ENCODE peak calls at places on chromosomes 3 and 15, in four cellular contexts. F, N, T and X are unnamed samples. For H3K36me3, the result is how much of the 10 kb centered on the place peaks cover.

GRCh38 chr3:58962040-58962651 is 87.7 kb downstream of the CFAP20DC start:
- DNase-seq in F (peak), N (no peak), T (no peak), X (no peak)

GRCh38 chr3:14540209-14540575 is at the start of gene GRIP2:
- DNase-seq in F (no peak), N (no peak), T (no peak), X (no peak)

GRCh38 chr3:24519368-24520100 is 24.9 kb upstream of the THRB start:
- DNase-seq in F (no peak), N (peak), T (peak), X (no peak)

GRCh38 chr3:151412989-151413388 is 28.4 kb upstream of the P2RY12 start:
- DNase-seq in F (no peak), N (no peak), T (no peak), X (peak)

GRCh38 chr3:125006190-125006855 is 49.5 kb downstream of the HEG1 start:
- DNase-seq in F (no peak), N (no peak), T (no peak), X (no peak)

GRCh38 chr15:38129531-38130199 is 123.0 kb upstream of the SPRED1 start:
- DNase-seq in F (peak), N (peak), T (peak), X (no peak)

GRCh38 chr15:53611145-53611920 is 148.1 kb downstream of the WDR72 start:
- DNase-seq in F (no peak), N (no peak), T (no peak), X (no peak)

GRCh38 chr3:149967067-149967685 is 3.5 kb downstream of the PFN2 start:
- DNase-seq in F (peak), N (peak), T (no peak), X (no peak)

GRCh38 chr3:186613637-186614265 is 891 bp downstream of the AHSG start:
- DNase-seq in F (no peak), N (no peak), T (no peak), X (no peak)

GRCh38 chr3:43214616-43215015 is 71.7 kb upstream of the SNRK start:
- DNase-seq in F (no peak), N (no peak), T (no peak), X (no peak)

GRCh38 chr3:29335438-29335837 is 54.6 kb downstream of the RBMS3 start:
- DNase-seq in F (peak), N (no peak), T (no peak), X (no peak)

GRCh38 chr3:100124116-100124767 is 9.9 kb upstream of the FILIP1L start:
- DNase-seq in F (no peak), N (no peak), T (no peak), X (no peak)

GRCh38 chr3:124559650-124560405 is 170.4 kb upstream of the UMPS start:
- DNase-seq in F (peak), N (peak), T (no peak), X (peak)

GRCh38 chr15:79185199-79185598 is 94.6 kb upstream of the RASGRF1 start:
- DNase-seq in F (no peak), N (peak), T (no peak), X (no peak)

GRCh38 chr15:72179950-72180581 is 17.5 kb downstream of the GRAMD2A start:
- DNase-seq in F (no peak), N (no peak), T (no peak), X (no peak)

GRCh38 chr15:68592548-68592947 is 13.8 kb downstream of the CORO2B start:
- DNase-seq in F (no peak), N (no peak), T (no peak), X (no peak)

GRCh38 chr3:88954853-88955252 is 152.6 kb upstream of the EPHA3 start:
- DNase-seq in F (no peak), N (no peak), T (no peak), X (no peak)

GRCh38 chr3:9007213-9007612 is 43.9 kb upstream of the RAD18 start:
- DNase-seq in F (no peak), N (no peak), T (no peak), X (no peak)

GRCh38 chr3:66971245-66971644 is 26.9 kb upstream of the KBTBD8 start:
- DNase-seq in F (no peak), N (no peak), T (no peak), X (no peak)

GRCh38 chr15:93311620-93312019 is 222.6 kb upstream of the RGMA start:
- DNase-seq in F (no peak), N (no peak), T (no peak), X (no peak)

GRCh38 chr15:25892126-25892525 is 29.0 kb upstream of the ATP10A start:
- DNase-seq in F (peak), N (no peak), T (no peak), X (no peak)

GRCh38 chr3:178588593-178588992 is 52.4 kb downstream of the KCNMB2 start:
- DNase-seq in F (no peak), N (no peak), T (no peak), X (no peak)

GRCh38 chr3:124078978-124079911 is 87.3 kb upstream of the ROPN1 start:
- DNase-seq in F (peak), N (peak), T (no peak), X (no peak)

GRCh38 chr15:49831206-49831965 is 210.5 kb downstream of the DTWD1 start:
- DNase-seq in F (peak), N (no peak), T (no peak), X (no peak)

GRCh38 chr15:25250011-25250596 is 188.7 kb downstream of the UBE3A start:
- DNase-seq in F (no peak), N (no peak), T (no peak), X (no peak)

GRCh38 chr3:17065315-17065714 is 180.6 kb downstream of the PLCL2 start:
- DNase-seq in F (no peak), N (no peak), T (no peak), X (no peak)

GRCh38 chr3:140093742-140094141 is 158.8 kb downstream of the CLSTN2 start:
- DNase-seq in F (peak), N (no peak), T (no peak), X (no peak)

GRCh38 chr3:153032891-153033290 is 129.1 kb upstream of the RAP2B start:
- DNase-seq in F (no peak), N (peak), T (no peak), X (no peak)

DNA sequence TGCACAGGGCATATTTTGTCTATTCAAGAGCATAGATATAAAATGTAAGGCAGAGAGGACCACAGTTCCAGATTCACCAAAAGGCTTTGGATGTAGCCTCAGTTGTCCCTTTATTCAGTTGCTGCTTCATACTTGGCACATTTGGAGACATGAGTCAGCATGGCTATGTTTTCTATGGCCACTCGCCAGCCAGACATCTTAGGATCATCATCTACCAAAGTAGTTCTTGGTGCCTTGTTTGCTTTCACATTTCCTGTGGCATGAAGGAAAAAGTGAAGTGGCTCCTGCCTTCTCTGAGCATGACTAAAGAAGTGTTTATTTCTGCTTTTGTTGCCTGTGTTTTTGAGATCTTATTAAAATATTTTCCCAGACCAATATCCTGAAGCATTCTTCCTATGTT is 7.2 kb downstream of the SUSD5 start:
- DNase-seq in F (peak), N (no peak), T (no peak), X (no peak)
- TF ChIP-seq CHD1 in F (no peak), N (no peak), T (no peak), X (no peak)

GRCh38 chr15:40468850-40469249 is 1.9 kb upstream of the CHST14 start:
- DNase-seq in F (no peak), N (no peak), T (no peak), X (no peak)
- H3K36me3 ChIP-seq in F (under half), N (under half), T (under half), X (under half)

DNA sequence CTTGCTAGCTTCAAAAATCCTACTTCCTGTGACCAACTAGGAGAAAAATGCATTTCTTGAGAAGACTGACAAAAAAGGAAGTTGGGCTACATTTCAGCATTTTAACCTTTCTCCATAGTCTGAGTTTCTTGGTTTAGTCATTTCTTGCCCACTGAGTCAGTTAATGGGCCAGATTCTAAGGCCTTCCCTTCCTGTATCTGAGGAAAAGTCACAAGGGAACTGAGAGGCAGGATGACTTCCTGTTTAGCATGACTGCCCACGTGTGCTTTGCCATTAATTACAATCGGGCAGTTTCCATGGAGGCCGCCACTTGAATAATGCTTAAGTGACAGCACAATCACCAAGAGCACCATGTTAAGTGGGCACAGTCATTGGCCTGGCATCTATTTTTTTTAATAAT is 794.4 kb upstream of the LMCD1 start:
- DNase-seq in F (no peak), N (no peak), T (no peak), X (no peak)
- TF ChIP-seq CHD1 in F (no peak), N (no peak), T (no peak), X (no peak)

DNA sequence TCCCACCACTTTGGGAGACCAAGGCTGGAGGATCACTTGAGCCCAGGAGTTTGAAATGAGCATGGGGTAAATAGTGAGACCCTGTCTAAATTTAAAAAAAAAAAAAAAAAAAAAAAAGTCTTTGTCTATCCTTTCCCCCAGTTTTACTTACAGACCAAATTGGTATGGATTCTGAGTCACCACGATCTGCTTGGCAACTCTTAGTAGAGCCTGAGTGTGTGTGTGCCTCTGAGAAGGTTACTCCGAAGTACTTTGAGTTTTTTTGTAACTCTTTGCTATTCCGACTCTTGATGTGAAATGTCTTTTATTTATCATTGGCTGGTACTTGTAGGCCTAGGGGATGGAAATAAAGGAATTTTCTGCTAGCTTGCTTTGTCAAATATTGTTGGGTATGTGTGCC is 63.3 kb downstream of the RBM6 start:
- DNase-seq in F (peak), N (no peak), T (no peak), X (no peak)
- H3K36me3 ChIP-seq in F (under half), N (under half), T (under half), X (under half)

GRCh38 chr15:47358876-47359275 is 358.4 kb upstream of the SEMA6D start:
- DNase-seq in F (no peak), N (no peak), T (no peak), X (no peak)
- TF ChIP-seq CHD1 in F (no peak), N (no peak), T (no peak), X (no peak)